ENCODE peak calls at places on chromosomes 12 and 14, in six cellular contexts. R is spleen, X is HCT116, C is GM12878, S is transverse colon, B is endothelial cell of umbilical vein. Y is an unnamed sample.

GRCh38 chr12:92363295-92364146 is 217.9 kb upstream of the BTG1 start:
- DNase-seq in R (peak; percentile 81), X (no peak), C (peak; percentile 96), S (peak; percentile 50), B (peak; percentile 31), Y (no peak)

GRCh38 chr12:67193705-67194104 is 75.5 kb upstream of the CAND1 start:
- DNase-seq in R (no peak), X (no peak), C (no peak), S (no peak), B (peak; percentile 24), Y (no peak)

GRCh38 chr14:57492859-57493258 is 798 bp downstream of the CCDC198 start:
- DNase-seq in R (no peak), X (no peak), C (no peak), S (no peak), B (no peak), Y (no peak)

GRCh38 chr12:118537481-118537917 is 161.1 kb downstream of the SUDS3 start:
- DNase-seq in R (no peak), X (no peak), C (no peak), S (peak; percentile 14), B (no peak), Y (no peak)

GRCh38 chr12:59155448-59155847 is 235.1 kb upstream of the LRIG3 start:
- DNase-seq in R (no peak), X (no peak), C (no peak), S (no peak), B (no peak), Y (no peak)

GRCh38 chr12:127041985-127042625 is 1224.9 kb upstream of the TMEM132C start:
- DNase-seq in R (no peak), X (no peak), C (peak; percentile 88), S (no peak), B (no peak), Y (no peak)

GRCh38 chr12:119183942-119184695 is 5.4 kb downstream of the HSPB8 start:
- DNase-seq in R (no peak), X (no peak), C (no peak), S (no peak), B (no peak), Y (no peak)

GRCh38 chr14:105889666-105890473 is 363.5 kb downstream of the TMEM121 start:
- DNase-seq in R (peak; percentile 65), X (no peak), C (no peak), S (peak; percentile 4), B (no peak), Y (no peak)

GRCh38 chr12:25591132-25591531 is 38.0 kb upstream of the LMNTD1 start:
- DNase-seq in R (no peak), X (no peak), C (no peak), S (no peak), B (no peak), Y (no peak)

GRCh38 chr12:5716221-5716620 is 228.8 kb downstream of the ANO2 start:
- DNase-seq in R (no peak), X (no peak), C (no peak), S (peak; percentile 13), B (peak; percentile 69), Y (no peak)

GRCh38 chr14:35339761-35340406 is 47.7 kb downstream of the PSMA6 start:
- DNase-seq in R (peak; percentile 88), X (no peak), C (no peak), S (no peak), B (no peak), Y (no peak)

GRCh38 chr12:85076688-85077430 is 40.7 kb downstream of the LRRIQ1 start:
- DNase-seq in R (no peak), X (peak; percentile 81), C (no peak), S (no peak), B (peak; percentile 87), Y (no peak)

GRCh38 chr12:125286005-125286727 is 220.9 kb downstream of the AACS start:
- DNase-seq in R (no peak), X (no peak), C (no peak), S (no peak), B (no peak), Y (no peak)

GRCh38 chr12:115132145-115132544 is 448.2 kb upstream of the TBX3 start:
- DNase-seq in R (no peak), X (no peak), C (no peak), S (no peak), B (no peak), Y (no peak)

GRCh38 chr12:66648336-66648735 is 30.5 kb downstream of the GRIP1 start:
- DNase-seq in R (no peak), X (no peak), C (no peak), S (no peak), B (no peak), Y (no peak)

GRCh38 chr12:97568336-97569180 is 106.0 kb downstream of the RMST start:
- DNase-seq in R (no peak), X (no peak), C (no peak), S (no peak), B (no peak), Y (peak; percentile 53)

GRCh38 chr14:68403191-68403781 is 389.6 kb downstream of the ZFP36L1 start:
- DNase-seq in R (no peak), X (no peak), C (no peak), S (no peak), B (peak; percentile 84), Y (no peak)

GRCh38 chr12:86158956-86159355 is 97.2 kb downstream of the MGAT4C start:
- DNase-seq in R (no peak), X (no peak), C (no peak), S (no peak), B (no peak), Y (no peak)

GRCh38 chr12:15720299-15720698 is 68.9 kb downstream of the EPS8 start:
- DNase-seq in R (no peak), X (no peak), C (no peak), S (no peak), B (no peak), Y (no peak)

GRCh38 chr12:23536293-23536692 is 413.2 kb downstream of the SOX5 start:
- DNase-seq in R (peak; percentile 85), X (no peak), C (peak; percentile 66), S (no peak), B (no peak), Y (no peak)

GRCh38 chr12:124045671-124046070 is 72.7 kb downstream of the ZNF664 start:
- DNase-seq in R (no peak), X (no peak), C (no peak), S (no peak), B (no peak), Y (no peak)

GRCh38 chr12:1293901-1294300 is 300.5 kb downstream of the FBXL14 start:
- DNase-seq in R (no peak), X (no peak), C (no peak), S (no peak), B (no peak), Y (no peak)

GRCh38 chr14:72962829-72963312 is 36.6 kb downstream of the DCAF4 start:
- DNase-seq in R (no peak), X (peak; percentile 92), C (no peak), S (peak; percentile 12), B (peak; percentile 27), Y (no peak)

GRCh38 chr14:48398675-48399282 is 723.4 kb upstream of the MDGA2 start:
- DNase-seq in R (no peak), X (peak; percentile 33), C (no peak), S (no peak), B (peak; percentile 19), Y (no peak)

GRCh38 chr12:63301311-63301710 is 150.3 kb upstream of the AVPR1A start:
- DNase-seq in R (no peak), X (no peak), C (no peak), S (no peak), B (no peak), Y (no peak)

GRCh38 chr14:94681300-94682060 is 69.3 kb downstream of the SERPINA3 start:
- DNase-seq in R (no peak), X (peak; percentile 74), C (no peak), S (peak; percentile 15), B (peak; percentile 14), Y (peak; percentile 32)

GRCh38 chr12:71780207-71780822 is 25.7 kb downstream of the RAB21 start:
- DNase-seq in R (no peak), X (peak; percentile 16), C (no peak), S (peak; percentile 47), B (peak; percentile 71), Y (peak; percentile 29)

GRCh38 chr12:45435945-45436710 is 220.2 kb downstream of the ANO6 start:
- DNase-seq in R (no peak), X (no peak), C (no peak), S (no peak), B (peak; percentile 43), Y (no peak)

GRCh38 chr12:45433441-45433868 is 217.6 kb downstream of the ANO6 start:
- DNase-seq in R (no peak), X (no peak), C (no peak), S (no peak), B (no peak), Y (no peak)

GRCh38 chr12:45439039-45439438 is 223.1 kb downstream of the ANO6 start:
- DNase-seq in R (no peak), X (peak; percentile 8), C (no peak), S (no peak), B (no peak), Y (no peak)

GRCh38 chr12:45431153-45431552 is 215.3 kb downstream of the ANO6 start:
- DNase-seq in R (no peak), X (no peak), C (no peak), S (no peak), B (no peak), Y (no peak)

GRCh38 chr12:45434094-45434493 is 218.2 kb downstream of the ANO6 start:
- DNase-seq in R (no peak), X (no peak), C (no peak), S (no peak), B (no peak), Y (no peak)
- TF ChIP-seq POLR2AphosphoS5 in R (no peak), X (no peak), C (no peak), S (no peak), B (no peak), Y (no peak)

DNA sequence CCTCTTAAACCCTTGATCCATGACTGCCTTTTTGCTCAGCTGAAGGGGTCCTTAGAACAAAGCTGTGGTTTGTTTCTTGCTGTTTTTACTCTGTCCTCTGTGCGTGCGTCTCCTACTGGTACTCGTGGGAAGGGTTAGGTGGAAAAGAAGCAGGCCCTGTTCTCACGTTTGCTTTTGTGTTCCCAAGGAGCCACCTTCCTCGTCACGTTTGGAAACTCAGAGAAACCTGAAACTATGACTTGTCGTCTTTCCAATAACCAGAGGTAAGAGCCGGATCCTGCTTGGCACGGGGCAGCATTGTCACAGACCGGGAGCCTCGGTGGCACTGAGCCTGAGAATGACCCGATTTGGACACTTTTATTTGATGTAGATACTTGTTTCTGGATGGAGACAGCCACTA is 13.1 kb downstream of the ZFYVE21 start:
- DNase-seq in R (peak; percentile 19), X (no peak), C (no peak), S (no peak), B (no peak), Y (peak; percentile 69)
- TF ChIP-seq POLR2AphosphoS5 in R (no peak), X (no peak), C (no peak), S (no peak), B (no peak), Y (no peak)

GRCh38 chr14:76863724-76864407 is 37.7 kb downstream of the LRRC74A start:
- DNase-seq in R (peak; percentile 85), X (no peak), C (peak; percentile 13), S (peak; percentile 23), B (peak; percentile 43), Y (no peak)
- TF ChIP-seq POLR2AphosphoS5 in R (peak; percentile 58), X (no peak), C (no peak), S (no peak), B (no peak), Y (no peak)

DNA sequence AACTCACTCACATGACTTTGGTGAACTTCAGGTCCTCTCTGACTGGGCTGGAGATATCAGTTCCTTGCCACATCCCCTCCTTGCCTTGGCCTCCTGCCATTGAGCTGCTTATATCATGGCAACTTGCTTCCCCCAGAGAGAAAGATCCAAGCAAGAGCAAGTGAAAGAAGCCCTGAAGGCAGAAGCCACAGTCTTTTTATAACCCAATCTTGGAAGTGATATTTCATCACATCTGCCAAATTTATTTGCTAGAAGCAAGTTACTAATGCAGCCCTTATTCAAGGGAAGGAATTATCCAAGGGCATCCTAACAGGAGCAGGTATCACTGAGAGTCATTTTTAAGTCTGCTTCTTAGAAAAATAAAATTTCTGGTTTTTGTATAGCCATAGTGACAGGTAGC is 127.8 kb downstream of the SLC38A4 start:
- DNase-seq in R (no peak), X (no peak), C (no peak), S (no peak), B (no peak), Y (no peak)
- TF ChIP-seq POLR2AphosphoS5 in R (no peak), X (no peak), C (no peak), S (no peak), B (no peak), Y (no peak)

Y was measured in stomach.